ENCODE peak calls at places on chromosomes 6 and 20, in four cellular contexts. Q, O, J and M are unnamed samples.

GRCh38 chr20:36309643-36310042 is 3.5 kb downstream of the DLGAP4 start:
- DNase-seq in Q (no peak), O (no peak), J (no peak), M (no peak)

GRCh38 chr6:140269766-140270165 is 895.3 kb upstream of the CITED2 start:
- DNase-seq in Q (no peak), O (no peak), J (no peak), M (no peak)

GRCh38 chr20:58883243-58883691 is 30.8 kb downstream of the GNAS start:
- DNase-seq in Q (no peak), O (no peak), J (no peak), M (no peak)

GRCh38 chr6:158939255-158940170 is 60.5 kb downstream of the RSPH3 start:
- DNase-seq in Q (peak; percentile 71), O (no peak), J (no peak), M (peak; percentile 62)

GRCh38 chr20:31572042-31572700 is 32.9 kb upstream of the ID1 start:
- DNase-seq in Q (no peak), O (no peak), J (no peak), M (no peak)

GRCh38 chr20:38127011-38127621 is 38.0 kb downstream of the TGM2 start:
- DNase-seq in Q (no peak), O (peak; percentile 83), J (peak; percentile 86), M (no peak)

GRCh38 chr6:3793545-3793944 is 42.0 kb upstream of the PXDC1 start:
- DNase-seq in Q (no peak), O (no peak), J (no peak), M (no peak)

GRCh38 chr6:163645560-163645959 is 231.0 kb downstream of the QKI start:
- DNase-seq in Q (no peak), O (no peak), J (no peak), M (no peak)

GRCh38 chr6:125508793-125509192 is 207.0 kb upstream of the HDDC2 start:
- DNase-seq in Q (no peak), O (no peak), J (no peak), M (no peak)

GRCh38 chr6:130717657-130718056 is 109.5 kb upstream of the SMLR1 start:
- DNase-seq in Q (no peak), O (no peak), J (no peak), M (no peak)

GRCh38 chr6:127346512-127346911 is 3.1 kb upstream of the ECHDC1 start:
- DNase-seq in Q (no peak), O (no peak), J (no peak), M (no peak)

GRCh38 chr6:41573268-41573667 is 27.1 kb downstream of the FOXP4 start:
- DNase-seq in Q (no peak), O (no peak), J (no peak), M (peak; percentile 64)

GRCh38 chr20:64173116-64173515 is 8.9 kb downstream of the MYT1 start:
- DNase-seq in Q (no peak), O (no peak), J (no peak), M (no peak)

GRCh38 chr6:159633196-159633595 is 59.8 kb downstream of the SOD2 start:
- DNase-seq in Q (peak; percentile 47), O (peak; percentile 27), J (peak; percentile 4), M (peak; percentile 26)

GRCh38 chr6:12011276-12012112 is 618 bp upstream of the HIVEP1 start:
- DNase-seq in Q (peak; percentile 90), O (peak; percentile 96), J (peak; percentile 99), M (peak; percentile 98)

GRCh38 chr6:25504661-25505060 is 147.4 kb upstream of the SCGN start:
- DNase-seq in Q (no peak), O (peak; percentile 32), J (no peak), M (no peak)

GRCh38 chr6:119887671-119888070 is 538.1 kb upstream of the MAN1A1 start:
- DNase-seq in Q (no peak), O (no peak), J (no peak), M (no peak)

GRCh38 chr6:112466378-112467151 is 119.4 kb downstream of the RFPL4B start:
- DNase-seq in Q (no peak), O (peak; percentile 69), J (peak; percentile 43), M (no peak)

GRCh38 chr20:11880694-11881093 is 37.0 kb upstream of the BTBD3 start:
- DNase-seq in Q (no peak), O (no peak), J (no peak), M (peak; percentile 14)

GRCh38 chr6:5745081-5745480 is 261.6 kb downstream of the NRN1 start:
- DNase-seq in Q (no peak), O (no peak), J (no peak), M (no peak)

GRCh38 chr6:108156180-108156937 is 9.5 kb upstream of the NR2E1 start:
- DNase-seq in Q (peak; percentile 54), O (no peak), J (no peak), M (no peak)

GRCh38 chr6:139549561-139550070 is 175.2 kb upstream of the CITED2 start:
- DNase-seq in Q (no peak), O (no peak), J (no peak), M (no peak)

DNA sequence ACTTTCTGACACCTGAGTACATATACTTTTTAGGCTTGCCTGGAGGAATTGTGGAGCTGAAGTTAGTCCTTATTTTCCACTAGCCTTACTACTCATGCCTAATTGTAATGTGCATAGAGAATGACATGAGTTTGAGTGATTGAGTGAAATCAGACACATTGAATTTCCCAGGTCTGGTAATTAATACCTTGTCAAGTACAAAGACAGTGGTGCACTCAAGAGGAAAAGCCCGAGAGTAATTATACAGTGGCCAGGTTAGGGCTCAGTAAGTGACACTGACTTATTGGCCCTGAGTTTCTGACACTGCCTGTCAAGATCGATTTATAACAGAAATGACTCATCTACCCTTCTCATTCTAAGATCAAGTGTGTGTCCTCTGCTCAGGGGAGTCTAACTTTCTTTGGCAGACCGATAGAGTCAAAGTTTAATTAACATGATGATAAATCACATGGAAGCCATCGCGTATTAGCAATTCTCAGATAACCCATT is 288.3 kb downstream of the TPBG start:
- DNase-seq in Q (no peak), O (no peak), J (no peak), M (no peak)
- H3K4me1 ChIP-seq in Q (no peaks in the 10 kb centered on the region), O (no peaks in the 10 kb centered on the region), J (no peaks in the 10 kb centered on the region), M (no peaks in the 10 kb centered on the region)

GRCh38 chr6:146915671-146916127 is 288.5 kb upstream of the STXBP5 start:
- DNase-seq in Q (no peak), O (peak; percentile 72), J (peak; percentile 49), M (no peak)

GRCh38 chr6:146913842-146914562 is 290.2 kb upstream of the STXBP5 start:
- DNase-seq in Q (peak; percentile 59), O (peak; percentile 99), J (peak; percentile 99), M (peak; percentile 98)

GRCh38 chr6:146916435-146917015 is 287.7 kb upstream of the STXBP5 start:
- DNase-seq in Q (no peak), O (no peak), J (no peak), M (no peak)

GRCh38 chr6:146912730-146913680 is 291.2 kb upstream of the STXBP5 start:
- DNase-seq in Q (no peak), O (no peak), J (peak; percentile 58), M (no peak)

GRCh38 chr6:146914563-146915483 is 289.4 kb upstream of the STXBP5 start:
- DNase-seq in Q (no peak), O (peak; percentile 96), J (peak; percentile 96), M (peak; percentile 67)
- H2BK5ac ChIP-seq in Q (no peak overlapping the region), O (peak overlapping the region; percentile 95), J (peak overlapping the region; percentile 99), M (no peak overlapping the region)

GRCh38 chr6:134238006-134238405 is 79.9 kb downstream of the SGK1 start:
- DNase-seq in Q (no peak), O (no peak), J (no peak), M (no peak)

GRCh38 chr6:134240664-134241431 is 77.1 kb downstream of the SGK1 start:
- DNase-seq in Q (no peak), O (no peak), J (no peak), M (no peak)

GRCh38 chr6:134235937-134236751 is 81.8 kb downstream of the SGK1 start:
- DNase-seq in Q (no peak), O (peak; percentile 90), J (peak; percentile 78), M (no peak)

GRCh38 chr6:134245041-134245440 is 72.9 kb downstream of the SGK1 start:
- DNase-seq in Q (no peak), O (peak; percentile 89), J (peak; percentile 20), M (no peak)

GRCh38 chr6:134238960-134239795 is 78.7 kb downstream of the SGK1 start:
- DNase-seq in Q (no peak), O (no peak), J (no peak), M (no peak)
- H3K4me1 ChIP-seq in Q (no peaks in the 10 kb centered on the region), O (peaks cover 5% of the 10 kb centered on the region), J (peaks cover 7% of the 10 kb centered on the region), M (no peaks in the 10 kb centered on the region)

GRCh38 chr6:93418448-93419303 is 683 bp downstream of the EPHA7 start:
- DNase-seq in Q (peak; percentile 79), O (no peak), J (peak; percentile 69), M (peak; percentile 75)
- H2BK5ac ChIP-seq in Q (no peak overlapping the region), O (no peak overlapping the region), J (peak overlapping the region; percentile 22), M (no peak overlapping the region)

GRCh38 chr20:25253606-25254275 is 5.9 kb downstream of the PYGB start:
- DNase-seq in Q (no peak), O (no peak), J (no peak), M (no peak)
- H3K4me1 ChIP-seq in Q (peaks cover 3% of the 10 kb centered on the region), O (peaks cover 14% of the 10 kb centered on the region), J (peaks cover 49% of the 10 kb centered on the region), M (peaks cover 4% of the 10 kb centered on the region)

DNA sequence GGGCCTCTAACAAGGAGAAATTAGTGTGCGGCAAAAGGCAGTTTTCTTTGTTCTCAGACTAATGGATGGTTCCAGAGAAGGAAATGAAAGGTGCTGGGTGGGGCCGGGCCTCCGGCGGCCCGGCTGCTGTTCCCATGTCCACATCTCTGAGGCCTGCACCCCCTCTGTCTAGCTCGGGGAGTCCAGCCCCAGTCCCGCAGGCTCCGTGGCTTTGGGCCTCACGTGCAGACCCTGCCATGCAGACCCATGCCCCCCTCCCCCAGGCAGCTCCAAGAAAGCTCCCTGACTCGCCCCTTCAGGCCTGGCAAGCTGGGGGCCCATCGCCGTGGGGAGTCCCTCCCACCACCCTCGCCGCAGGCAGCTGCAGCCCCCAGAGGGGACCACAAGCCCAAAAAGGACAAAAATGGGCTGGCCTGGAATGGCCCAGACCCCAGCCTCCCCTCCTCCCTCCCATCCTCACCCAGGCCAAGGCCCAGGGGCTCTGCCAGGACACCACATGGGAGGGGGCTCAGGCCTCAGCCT is 35.7 kb upstream of the MRGBP start:
- DNase-seq in Q (no peak), O (no peak), J (no peak), M (no peak)
- H2BK5ac ChIP-seq in Q (no peak overlapping the region), O (no peak overlapping the region), J (no peak overlapping the region), M (no peak overlapping the region)

GRCh38 chr6:168089186-168090063 is 10.4 kb upstream of the FRMD1 start:
- DNase-seq in Q (no peak), O (no peak), J (no peak), M (no peak)
- H3K4me1 ChIP-seq in Q (peaks cover 29% of the 10 kb centered on the region), O (peaks cover 15% of the 10 kb centered on the region), J (peaks cover 30% of the 10 kb centered on the region), M (no peaks in the 10 kb centered on the region)